ENCODE peak calls at places on chromosomes 11 and 22, in seven cellular contexts. Y is endodermal cell; Q is left ventricle myocardium inferior; G is ovary; F is tibial nerve; J is K562; R is CD4-positive, alpha-beta T cell. A is an unnamed sample.

GRCh38 chr11:119585038-119585666 is 143.8 kb downstream of the NECTIN1 start:
- DNase-seq in F (no peak), R (no peak), J (no peak), G (peak; percentile 21), Q (no peak), Y (peak; percentile 88), A (no peak)

GRCh38 chr22:36461665-36462474 is 19.6 kb downstream of the TXN2 start:
- DNase-seq in J (no peak), Q (peak; percentile 38), G (no peak), F (no peak), Y (peak; percentile 93), R (no peak), A (peak; percentile 62)

GRCh38 chr11:69461272-69461962 is 20.0 kb upstream of the LINC01488 start:
- DNase-seq in G (no peak), R (no peak), Q (peak; percentile 1), F (no peak), Y (no peak), J (no peak), A (no peak)

GRCh38 chr22:39349506-39349966 is 255 bp upstream of the SYNGR1 start:
- DNase-seq in G (peak; percentile 77), J (peak; percentile 83), Q (peak; percentile 44), F (no peak), R (peak; percentile 28), Y (peak; percentile 79), A (no peak)

GRCh38 chr11:19666951-19667350 is 45.7 kb upstream of the NAV2 start:
- DNase-seq in G (no peak), Q (no peak), J (no peak), R (no peak), Y (no peak), F (no peak), A (no peak)

GRCh38 chr11:65777821-65778361 is 2.9 kb downstream of the AP5B1 start:
- DNase-seq in J (no peak), R (no peak), Q (no peak), F (no peak), Y (peak; percentile 40), G (no peak), A (no peak)

GRCh38 chr11:47183031-47183856 is 3.0 kb downstream of the PACSIN3 start:
- DNase-seq in R (no peak), G (no peak), Q (peak; percentile 54), J (no peak), Y (no peak), F (no peak), A (no peak)

GRCh38 chr22:30266445-30267381 is at the start of gene OSM:
- DNase-seq in Y (no peak), R (peak; percentile 63), J (no peak), G (no peak), Q (peak; percentile 66), F (no peak), A (no peak)

GRCh38 chr11:61869636-61870428 is 21.5 kb downstream of the FADS3 start:
- DNase-seq in J (peak; percentile 94), R (no peak), Y (peak; percentile 74), G (no peak), Q (no peak), F (no peak), A (no peak)

GRCh38 chr11:3340025-3340424 is 38.9 kb downstream of the ZNF195 start:
- DNase-seq in J (peak; percentile 70), Q (no peak), F (no peak), G (no peak), R (no peak), Y (no peak), A (peak; percentile 42)

GRCh38 chr11:34151166-34151565 is 45.7 kb downstream of the NAT10 start:
- DNase-seq in G (no peak), Q (no peak), Y (no peak), R (no peak), F (no peak), J (no peak), A (no peak)

GRCh38 chr11:9047986-9048522 is 43.3 kb downstream of the SCUBE2 start:
- DNase-seq in G (no peak), R (no peak), Q (no peak), J (no peak), F (no peak), Y (no peak), A (no peak)

GRCh38 chr22:32761251-32761903 is 40.1 kb upstream of the TIMP3 start:
- DNase-seq in J (no peak), R (no peak), F (no peak), Y (no peak), G (no peak), Q (no peak), A (no peak)

GRCh38 chr11:73236879-73237278 is 18.8 kb downstream of the P2RY2 start:
- DNase-seq in R (no peak), J (peak; percentile 61), G (no peak), Q (peak; percentile 51), F (no peak), Y (peak; percentile 92), A (peak; percentile 44)

GRCh38 chr22:49492756-49493251 is 334.9 kb downstream of the BRD1 start:
- DNase-seq in R (no peak), Q (no peak), Y (no peak), J (no peak), G (no peak), F (no peak), A (no peak)

GRCh38 chr11:117000039-117000740 is 98.0 kb downstream of the SIK3 start:
- DNase-seq in G (no peak), Q (no peak), F (no peak), R (no peak), J (no peak), Y (no peak), A (no peak)

GRCh38 chr22:41449321-41449720 is 2.7 kb upstream of the TOB2 start:
- DNase-seq in Q (no peak), G (no peak), R (no peak), Y (no peak), F (no peak), J (no peak), A (no peak)

GRCh38 chr11:105923252-105923651 is 98.8 kb downstream of the MSANTD4 start:
- DNase-seq in G (no peak), R (no peak), J (no peak), Q (no peak), F (no peak), Y (no peak), A (no peak)

GRCh38 chr11:44829838-44830237 is 103.1 kb downstream of the TSPAN18 start:
- DNase-seq in R (no peak), J (no peak), Q (no peak), F (no peak), Y (no peak), G (no peak), A (no peak)

GRCh38 chr11:44832452-44832851 is 105.7 kb downstream of the TSPAN18 start:
- DNase-seq in Y (no peak), G (no peak), Q (no peak), R (no peak), J (no peak), F (no peak), A (no peak)

GRCh38 chr11:44833869-44834452 is 107.2 kb downstream of the TSPAN18 start:
- DNase-seq in Y (peak; percentile 77), R (no peak), Q (no peak), J (no peak), F (no peak), G (no peak), A (peak; percentile 16)

GRCh38 chr11:44833221-44833620 is 106.5 kb downstream of the TSPAN18 start:
- DNase-seq in F (no peak), J (no peak), G (no peak), Y (no peak), Q (no peak), R (no peak), A (no peak)

DNA sequence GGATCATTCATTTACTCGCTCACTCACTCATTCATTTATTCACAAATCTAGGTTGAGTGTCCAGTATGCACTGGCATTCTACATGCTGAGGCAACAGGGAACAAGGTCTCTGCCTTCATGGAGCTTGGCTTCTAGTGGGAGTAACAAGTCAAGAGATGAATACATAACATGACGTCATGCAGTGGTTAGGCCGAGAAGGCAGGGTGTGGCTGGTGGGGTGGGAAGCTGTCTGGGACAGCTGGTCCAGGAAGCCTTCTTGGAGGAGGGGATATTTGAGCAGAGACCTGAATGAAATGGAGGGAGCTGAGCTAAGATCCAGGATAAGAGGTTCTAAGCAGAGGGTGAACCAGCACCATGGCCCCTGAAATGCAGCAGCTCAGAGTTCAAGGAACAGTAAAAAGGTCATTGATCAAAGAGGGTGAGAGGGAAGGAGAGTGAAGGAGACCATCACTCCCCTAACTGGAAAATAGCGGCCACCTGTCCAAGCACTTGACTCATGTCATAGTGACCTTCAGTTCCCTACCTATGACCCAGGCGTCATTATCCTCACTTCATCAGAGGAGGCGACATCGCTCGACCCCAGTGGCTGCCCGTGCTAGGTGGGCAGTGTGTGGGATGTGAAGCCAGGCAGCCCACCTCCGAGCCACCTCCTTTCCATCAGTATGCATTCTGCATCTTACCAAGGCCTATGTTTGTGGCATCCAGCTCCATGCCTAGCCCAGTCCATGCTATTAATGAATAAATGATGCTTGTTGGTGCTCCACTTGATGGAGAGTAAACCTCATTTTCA is 105.0 kb downstream of the TSPAN18 start:
- DNase-seq in J (no peak), G (no peak), Q (no peak), F (no peak), Y (no peak), R (no peak), A (no peak)
- TF ChIP-seq CTCF in J (no peak), G (no peak), Q (no peak), F (no peak), Y (no peak), R (no peak), A (no peak)

GRCh38 chr11:35288311-35288710 is 131.0 kb downstream of the SLC1A2 start:
- DNase-seq in F (no peak), R (no peak), J (no peak), G (no peak), Y (no peak), Q (no peak), A (no peak)
- H3K27ac ChIP-seq in F (no peak overlapping the region), R (no peak overlapping the region), J (no peak overlapping the region), G (no peak overlapping the region), Y (no peak overlapping the region), Q (no peak overlapping the region), A (no peak overlapping the region)

GRCh38 chr22:50607366-50608020 is 6.9 kb downstream of the MAPK8IP2 start:
- DNase-seq in R (no peak), G (no peak), Y (no peak), J (no peak), F (no peak), Q (no peak), A (no peak)

GRCh38 chr22:50604623-50605348 is 4.2 kb downstream of the MAPK8IP2 start:
- DNase-seq in Y (peak; percentile 43), Q (no peak), F (no peak), G (no peak), J (no peak), R (no peak), A (no peak)

GRCh38 chr22:50606561-50607365 is 6.2 kb downstream of the MAPK8IP2 start:
- DNase-seq in R (no peak), J (no peak), Q (no peak), Y (peak; percentile 31), G (no peak), F (no peak), A (no peak)

GRCh38 chr22:50605349-50606074 is 4.9 kb downstream of the MAPK8IP2 start:
- DNase-seq in J (no peak), G (no peak), F (no peak), Q (no peak), Y (no peak), R (no peak), A (no peak)

GRCh38 chr22:50606126-50606525 is 5.5 kb downstream of the MAPK8IP2 start:
- DNase-seq in R (no peak), Y (peak; percentile 70), G (no peak), J (no peak), F (no peak), Q (no peak), A (no peak)
- TF ChIP-seq CTCF in R (no peak), Y (peak; percentile 53), G (no peak), J (no peak), F (no peak), Q (no peak), A (no peak)

GRCh38 chr11:76769645-76770586 is 13.2 kb upstream of the TSKU start:
- DNase-seq in Q (no peak), F (no peak), G (no peak), R (no peak), Y (peak; percentile 86), J (no peak), A (peak; percentile 41)
- H3K27ac ChIP-seq in Q (peak overlapping the region; percentile 83), F (peak overlapping the region; percentile 62), G (peak overlapping the region; percentile 58), R (no peak overlapping the region), Y (no peak overlapping the region), J (no peak overlapping the region), A (peak overlapping the region; percentile 89)